ENCODE peak calls at places on chromosomes 3 and 15, in seven cellular contexts. R is aorta; H is COR-L47; A is psoas muscle; Q is anterior cingulate cortex; Z is RWPE1; J is activated CD4-positive, alpha-beta T cell treated with anti-CD3 and anti-CD28 coated beads, Interleukin-2, amount 50 U/mL, for 24 hours. L is an unnamed sample.

GRCh38 chr3:57646723-57647122 is 46.2 kb downstream of the DENND6A start:
- DNase-seq in J (no peak), Z (peak; percentile 44), Q (no peak), R (no peak), A (no peak), H (no peak), L (no peak)

GRCh38 chr3:78919021-78919755 is 848.6 kb downstream of the ROBO1 start:
- DNase-seq in Q (no peak), H (no peak), R (no peak), Z (peak; percentile 15), J (no peak), A (no peak), L (no peak)

GRCh38 chr3:60809857-60810256 is 441.4 kb downstream of the FHIT start:
- DNase-seq in A (no peak), Q (no peak), Z (peak; percentile 2), R (no peak), J (no peak), H (no peak), L (no peak)

GRCh38 chr3:122974764-122975162 is 52.8 kb downstream of the SEMA5B start:
- DNase-seq in R (peak; percentile 81), H (no peak), Z (peak; percentile 42), A (no peak), Q (no peak), J (no peak), L (no peak)

GRCh38 chr3:25820816-25821486 is 31.1 kb downstream of the OXSM start:
- DNase-seq in J (no peak), Z (no peak), Q (no peak), A (no peak), H (no peak), R (no peak), L (no peak)

GRCh38 chr3:72810659-72811434 is 37.4 kb downstream of the SHQ1 start:
- DNase-seq in Z (no peak), Q (no peak), H (no peak), A (no peak), J (no peak), R (no peak), L (no peak)

GRCh38 chr15:81182746-81183402 is 13.8 kb upstream of the IL16 start:
- DNase-seq in Z (no peak), J (no peak), H (no peak), Q (no peak), R (peak; percentile 50), A (no peak), L (no peak)

GRCh38 chr3:178275793-178276192 is 260.4 kb upstream of the KCNMB2 start:
- DNase-seq in J (no peak), H (no peak), A (no peak), Q (no peak), Z (no peak), R (no peak), L (no peak)

GRCh38 chr3:189967254-189967865 is 153.3 kb downstream of the P3H2 start:
- DNase-seq in Z (peak; percentile 54), J (no peak), A (no peak), Q (no peak), H (peak; percentile 56), R (no peak), L (no peak)

GRCh38 chr3:129614927-129615363 is 8.5 kb upstream of the PLXND1 start:
- DNase-seq in Z (no peak), R (peak; percentile 86), H (no peak), Q (no peak), J (no peak), A (peak; percentile 41), L (no peak)

GRCh38 chr3:169044341-169045113 is 619.0 kb downstream of the MECOM start:
- DNase-seq in H (no peak), R (no peak), Q (no peak), A (no peak), J (no peak), Z (peak; percentile 46), L (no peak)

GRCh38 chr3:66253790-66254620 is 33.2 kb downstream of the SLC25A26 start:
- DNase-seq in A (no peak), Z (peak; percentile 4), H (no peak), R (no peak), Q (no peak), J (no peak), L (peak; percentile 20)

GRCh38 chr15:67838789-67839332 is 984 bp downstream of the RNU6-1 start:
- DNase-seq in J (no peak), A (peak; percentile 68), H (no peak), Z (peak; percentile 66), Q (peak; percentile 35), R (peak; percentile 80), L (no peak)

GRCh38 chr3:45566951-45567411 is 27.6 kb upstream of the LIMD1 start:
- DNase-seq in J (no peak), Q (no peak), R (no peak), A (no peak), H (no peak), Z (no peak), L (no peak)

GRCh38 chr15:93467327-93467726 is 378.3 kb upstream of the RGMA start:
- DNase-seq in Z (no peak), Q (peak; percentile 50), A (peak; percentile 87), J (no peak), H (no peak), R (peak; percentile 83), L (no peak)

GRCh38 chr15:39583586-39584265 is 2.8 kb downstream of the THBS1 start:
- DNase-seq in Q (no peak), Z (peak; percentile 48), H (no peak), R (no peak), A (no peak), J (no peak), L (no peak)

GRCh38 chr3:107753494-107753893 is 230.7 kb downstream of the BBX start:
- DNase-seq in Q (peak; percentile 51), Z (peak; percentile 8), A (no peak), J (no peak), R (no peak), H (peak; percentile 33), L (peak; percentile 41)

GRCh38 chr3:68007621-68008226 is 353.3 kb upstream of the SUCLG2 start:
- DNase-seq in J (no peak), A (peak; percentile 11), Z (no peak), R (peak; percentile 38), Q (peak; percentile 84), H (peak; percentile 65), L (no peak)

GRCh38 chr3:126129408-126129891 is 45.5 kb upstream of the SLC41A3 start:
- DNase-seq in A (peak; percentile 52), J (no peak), H (no peak), Q (no peak), Z (peak; percentile 10), R (peak; percentile 47), L (no peak)

GRCh38 chr3:50205719-50206276 is 727 bp downstream of the SLC38A3 start:
- DNase-seq in R (no peak), J (no peak), Z (no peak), A (peak; percentile 49), Q (no peak), H (no peak), L (no peak)

GRCh38 chr15:26772588-26773484 is at the start of gene GABRB3:
- DNase-seq in H (peak; percentile 53), R (peak; percentile 53), A (peak; percentile 27), J (no peak), Z (no peak), Q (peak; percentile 75), L (no peak)

GRCh38 chr15:77421370-77421700 is 647 bp downstream of the HMG20A start:
- DNase-seq in H (no peak), J (no peak), R (no peak), Z (peak; percentile 18), A (no peak), Q (no peak), L (no peak)

GRCh38 chr15:70582143-70582945 is 181.0 kb downstream of the UACA start:
- DNase-seq in J (no peak), Z (no peak), A (no peak), R (no peak), H (no peak), Q (no peak), L (no peak)

GRCh38 chr15:92409006-92409405 is 15.3 kb downstream of the ST8SIA2 start:
- DNase-seq in A (no peak), Z (no peak), J (no peak), Q (no peak), R (no peak), H (no peak), L (no peak)

GRCh38 chr3:31275038-31275562 is 257.6 kb upstream of the STT3B start:
- DNase-seq in Q (no peak), R (no peak), Z (peak; percentile 62), J (no peak), H (no peak), A (no peak), L (no peak)

GRCh38 chr3:69182588-69183299 is 60.3 kb upstream of the LMOD3 start:
- DNase-seq in Q (no peak), H (no peak), Z (no peak), J (no peak), R (no peak), A (no peak), L (no peak)

GRCh38 chr3:182246870-182247269 is 535.1 kb downstream of the SOX2 start:
- DNase-seq in R (no peak), Q (no peak), J (no peak), A (no peak), H (no peak), Z (no peak), L (no peak)

GRCh38 chr3:116034071-116034470 is 410.8 kb downstream of the GAP43 start:
- DNase-seq in J (no peak), H (no peak), A (no peak), R (no peak), Z (no peak), Q (peak; percentile 22), L (no peak)

GRCh38 chr3:99925584-99925983 is 107.9 kb downstream of the CMSS1 start:
- DNase-seq in J (no peak), R (peak; percentile 61), H (no peak), Q (no peak), A (no peak), Z (peak; percentile 30), L (no peak)

GRCh38 chr3:45975696-45976095 is 19.9 kb downstream of the FYCO1 start:
- DNase-seq in R (no peak), H (no peak), Q (no peak), A (no peak), Z (no peak), J (no peak), L (no peak)

GRCh38 chr3:57918123-57918837 is 89.9 kb upstream of the FLNB start:
- DNase-seq in A (no peak), H (no peak), Q (no peak), R (no peak), J (no peak), Z (no peak), L (no peak)

GRCh38 chr3:134312873-134313838 is 61.1 kb downstream of the AMOTL2 start:
- DNase-seq in Z (peak; percentile 45), H (no peak), Q (no peak), A (peak; percentile 84), J (no peak), R (peak; percentile 82), L (no peak)

GRCh38 chr15:57037548-57037947 is 119.1 kb downstream of the TCF12 start:
- DNase-seq in A (no peak), Q (no peak), Z (no peak), R (no peak), H (no peak), J (no peak), L (no peak)

GRCh38 chr3:42533161-42533897 is 30.9 kb downstream of the VIPR1 start:
- DNase-seq in A (no peak), J (no peak), H (no peak), Z (no peak), R (no peak), Q (peak; percentile 33), L (no peak)

L was measured in iPS DF 6.9.